ENCODE peak calls at places on chromosomes 12 and 14, in six cellular contexts. J is neural progenitor cell, H is breast epithelium, N is SK-N-SH, L is iPS DF 6.9, S is stomach. R is an unnamed sample.

GRCh38 chr14:92507174-92507768 is 6.3 kb upstream of the RIN3 start:
- DNase-seq in J (no peak), L (no peak), H (no peak), N (no peak), S (no peak), R (no peak)

GRCh38 chr14:41899416-41899815 is 292.7 kb downstream of the LRFN5 start:
- DNase-seq in H (no peak), S (no peak), J (no peak), N (no peak), L (no peak), R (no peak)

GRCh38 chr12:70815866-70816470 is 104.6 kb downstream of the PTPRR start:
- DNase-seq in S (no peak), L (no peak), H (no peak), J (no peak), N (no peak), R (no peak)

GRCh38 chr14:89592961-89593360 is 175.9 kb upstream of the FOXN3 start:
- DNase-seq in S (no peak), H (no peak), L (no peak), J (no peak), N (no peak), R (no peak)

GRCh38 chr14:72608391-72609204 is 285.3 kb downstream of the DPF3 start:
- DNase-seq in S (no peak), L (no peak), H (no peak), N (no peak), J (no peak), R (no peak)

GRCh38 chr12:114512351-114512750 is 106.4 kb upstream of the TBX5 start:
- DNase-seq in S (no peak), J (no peak), N (no peak), H (no peak), L (no peak), R (no peak)

GRCh38 chr12:49365542-49365941 is 1.7 kb upstream of the SPATS2 start:
- DNase-seq in N (no peak), H (no peak), S (no peak), L (no peak), J (no peak), R (no peak)

GRCh38 chr12:131783915-131784541 is 44.2 kb upstream of the MMP17 start:
- DNase-seq in H (no peak), L (no peak), N (no peak), J (no peak), S (no peak), R (peak; percentile 25)

GRCh38 chr14:70658899-70659298 is 17.2 kb downstream of the TTC9 start:
- DNase-seq in J (no peak), H (no peak), N (no peak), S (no peak), L (no peak), R (no peak)
- H3K4me1 ChIP-seq in J (peaks cover 7% of the 10 kb centered on the region), H (peaks cover 6% of the 10 kb centered on the region), N (peaks cover 2% of the 10 kb centered on the region), S (peaks cover 22% of the 10 kb centered on the region), L (peaks cover 3% of the 10 kb centered on the region), R (no peaks in the 10 kb centered on the region)

GRCh38 chr14:90758028-90758889 is 58.0 kb downstream of the TTC7B start:
- DNase-seq in S (peak; percentile 95), L (peak; percentile 85), N (peak; percentile 100), H (peak; percentile 87), J (peak; percentile 98), R (peak; percentile 72)

GRCh38 chr14:90759370-90760054 is 56.7 kb downstream of the TTC7B start:
- DNase-seq in J (no peak), L (no peak), H (no peak), N (no peak), S (peak; percentile 43), R (no peak)

GRCh38 chr14:90760055-90760444 is 56.2 kb downstream of the TTC7B start:
- DNase-seq in N (no peak), S (no peak), H (no peak), J (no peak), L (no peak), R (no peak)

GRCh38 chr14:90758959-90759358 is 57.3 kb downstream of the TTC7B start:
- DNase-seq in N (no peak), J (no peak), L (no peak), H (no peak), S (peak; percentile 38), R (no peak)

GRCh38 chr14:90760591-90761316 is 55.5 kb downstream of the TTC7B start:
- DNase-seq in N (peak; percentile 48), S (no peak), J (peak; percentile 62), H (no peak), L (peak; percentile 22), R (no peak)
- H3K36me3 ChIP-seq in N (no peaks in the 10 kb centered on the region), S (no peaks in the 10 kb centered on the region), J (no peaks in the 10 kb centered on the region), H (no peaks in the 10 kb centered on the region), L (no peaks in the 10 kb centered on the region), R (no peaks in the 10 kb centered on the region)

GRCh38 chr12:46460682-46461215 is 88.2 kb upstream of the SLC38A2 start:
- DNase-seq in S (no peak), H (no peak), J (no peak), L (no peak), N (no peak), R (no peak)
- H3K4me1 ChIP-seq in S (peaks cover 60% of the 10 kb centered on the region), H (no peaks in the 10 kb centered on the region), J (no peaks in the 10 kb centered on the region), L (no peaks in the 10 kb centered on the region), N (peaks cover 5% of the 10 kb centered on the region), R (no peaks in the 10 kb centered on the region)

GRCh38 chr12:81327458-81327857 is 249.6 kb downstream of the ACSS3 start:
- DNase-seq in L (no peak), N (no peak), H (no peak), S (no peak), J (no peak), R (no peak)
- H3K36me3 ChIP-seq in L (no peaks in the 10 kb centered on the region), N (no peaks in the 10 kb centered on the region), H (no peaks in the 10 kb centered on the region), S (no peaks in the 10 kb centered on the region), J (no peaks in the 10 kb centered on the region), R (no peaks in the 10 kb centered on the region)

GRCh38 chr12:96623155-96623554 is 133.8 kb downstream of the CFAP54 start:
- DNase-seq in S (no peak), N (no peak), H (no peak), J (peak; percentile 72), L (no peak), R (no peak)

DNA sequence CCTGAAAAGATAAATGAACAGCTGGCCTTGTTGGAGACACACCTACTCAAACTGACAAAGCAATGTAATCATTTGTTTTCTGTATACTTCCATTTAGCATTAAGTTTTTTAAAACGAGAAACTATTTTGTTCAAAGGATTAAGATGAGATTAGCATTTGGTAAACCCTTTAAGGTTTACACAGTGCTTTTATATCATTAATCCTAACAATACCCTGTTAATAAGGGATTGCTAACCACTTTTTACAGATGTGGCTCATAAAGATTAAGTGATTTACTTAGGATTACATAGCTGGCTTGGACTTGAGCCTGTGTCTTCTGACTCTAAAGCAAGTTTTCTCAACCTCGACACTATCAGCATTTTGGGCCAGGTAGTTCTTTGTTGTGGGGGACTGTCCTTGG is 134.4 kb downstream of the CFAP54 start:
- DNase-seq in S (no peak), J (peak; percentile 27), L (no peak), H (no peak), N (no peak), R (no peak)
- H3K4me1 ChIP-seq in S (no peaks in the 10 kb centered on the region), J (peaks cover 21% of the 10 kb centered on the region), L (no peaks in the 10 kb centered on the region), H (no peaks in the 10 kb centered on the region), N (no peaks in the 10 kb centered on the region), R (no peaks in the 10 kb centered on the region)

GRCh38 chr14:23077962-23078361 is 17.0 kb downstream of the ACIN1 start:
- DNase-seq in N (no peak), L (no peak), S (no peak), H (no peak), J (no peak), R (no peak)
- H3K36me3 ChIP-seq in N (peaks cover 79% of the 10 kb centered on the region), L (peaks cover 31% of the 10 kb centered on the region), S (peaks cover 73% of the 10 kb centered on the region), H (no peaks in the 10 kb centered on the region), J (peaks cover 40% of the 10 kb centered on the region), R (peaks cover 93% of the 10 kb centered on the region)

GRCh38 chr12:122861586-122861970 is 26.3 kb downstream of the HIP1R start:
- DNase-seq in J (no peak), N (peak; percentile 32), S (no peak), H (peak; percentile 45), L (no peak), R (no peak)

GRCh38 chr12:122862110-122862634 is 26.9 kb downstream of the HIP1R start:
- DNase-seq in L (no peak), J (no peak), H (peak; percentile 48), S (no peak), N (peak; percentile 27), R (no peak)

GRCh38 chr12:122860854-122861585 is 25.8 kb downstream of the HIP1R start:
- DNase-seq in L (no peak), S (no peak), J (no peak), N (peak; percentile 33), H (no peak), R (no peak)

GRCh38 chr12:122864894-122865253 is 29.6 kb downstream of the HIP1R start:
- DNase-seq in S (no peak), N (peak; percentile 15), J (no peak), L (no peak), H (peak; percentile 27), R (no peak)

GRCh38 chr12:122862872-122863701 is 27.8 kb downstream of the HIP1R start:
- DNase-seq in N (peak; percentile 22), S (peak; percentile 77), L (no peak), J (no peak), H (peak; percentile 85), R (no peak)
- H3K4me1 ChIP-seq in N (peaks cover 9% of the 10 kb centered on the region), S (peaks cover 79% of the 10 kb centered on the region), L (no peaks in the 10 kb centered on the region), J (no peaks in the 10 kb centered on the region), H (peaks cover 29% of the 10 kb centered on the region), R (peaks cover 5% of the 10 kb centered on the region)

DNA sequence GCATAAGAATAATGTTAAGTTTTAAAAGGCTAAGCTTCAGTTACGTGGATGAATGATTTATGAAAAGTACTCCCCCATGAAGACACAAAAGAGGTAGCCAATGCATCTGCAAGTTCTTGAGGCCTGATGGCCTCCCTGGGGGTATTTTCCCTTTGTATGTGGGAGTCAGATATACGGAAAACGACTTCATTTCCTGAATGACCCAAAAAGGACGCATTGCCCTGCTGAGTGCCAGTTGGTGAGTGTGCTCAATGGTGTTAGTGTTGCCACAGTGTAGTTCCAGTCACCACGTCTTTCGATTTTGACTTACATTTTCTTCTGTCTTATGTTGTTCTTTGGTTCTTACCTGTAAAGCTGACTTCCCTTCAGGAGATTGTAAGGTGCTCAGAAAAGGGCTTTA is 8.0 kb downstream of the ETV6 start:
- DNase-seq in H (no peak), L (no peak), S (no peak), N (no peak), J (no peak), R (peak; percentile 42)
- H3K36me3 ChIP-seq in H (no peaks in the 10 kb centered on the region), L (no peaks in the 10 kb centered on the region), S (no peaks in the 10 kb centered on the region), N (no peaks in the 10 kb centered on the region), J (no peaks in the 10 kb centered on the region), R (peaks cover 8% of the 10 kb centered on the region)

R was measured in NT2/D1.